ENCODE peak calls at places on chromosomes 1 and 21, in eight cellular contexts. I is neural progenitor cell; N is astrocyte of the spinal cord; K is mammary epithelial cell; X is neuronal stem cell; A is fibroblast of pulmonary artery; J is heart left ventricle; E is CD8-positive, alpha-beta memory T cell. T is an unnamed sample.

GRCh38 chr1:80375662-80376061 is 1369.1 kb upstream of the ADGRL4 start:
- DNase-seq in N (peak), K (peak), A (peak), E (no peak), X (no peak), I (no peak), J (no peak), T (no peak)

GRCh38 chr1:221169447-221169889 is 290.2 kb downstream of the HLX start:
- DNase-seq in I (peak), E (no peak), N (peak), K (no peak), X (peak), A (peak), J (no peak), T (no peak)

GRCh38 chr1:67429011-67429527 is 1.1 kb downstream of the SERBP1 start:
- DNase-seq in N (no peak), I (peak), E (peak), A (peak), X (no peak), K (peak), J (no peak), T (no peak)

GRCh38 chr1:116372186-116372585 is 858 bp upstream of the ATP1A1 start:
- DNase-seq in X (no peak), I (no peak), K (no peak), E (no peak), J (no peak), N (no peak), A (no peak), T (no peak)

GRCh38 chr21:21897275-21897883 is 899.2 kb downstream of the NCAM2 start:
- DNase-seq in A (no peak), N (peak), K (peak), I (no peak), E (no peak), J (no peak), X (no peak), T (no peak)

GRCh38 chr1:101064697-101065096 is 39.1 kb upstream of the DPH5 start:
- DNase-seq in K (no peak), A (no peak), E (no peak), X (no peak), J (no peak), I (no peak), N (no peak), T (no peak)

GRCh38 chr1:115456441-115456961 is 118.5 kb upstream of the NGF start:
- DNase-seq in N (peak), J (no peak), K (no peak), A (no peak), X (no peak), E (no peak), I (no peak), T (no peak)

GRCh38 chr1:202578001-202578500 is 132.2 kb downstream of the SYT2 start:
- DNase-seq in K (peak), N (peak), A (peak), E (no peak), J (no peak), I (peak), X (no peak), T (no peak)

GRCh38 chr1:89285715-89286380 is 13.2 kb upstream of the GBP5 start:
- DNase-seq in K (no peak), E (no peak), A (no peak), I (no peak), N (no peak), X (no peak), J (no peak), T (no peak)

GRCh38 chr1:168959382-168959781 is 147.1 kb upstream of the ATP1B1 start:
- DNase-seq in A (no peak), N (no peak), E (no peak), J (no peak), X (no peak), I (no peak), K (no peak), T (no peak)

GRCh38 chr1:209805875-209806760 is at the start of gene IRF6:
- DNase-seq in A (peak), K (peak), N (peak), E (peak), J (peak), I (peak), X (peak), T (no peak)

GRCh38 chr1:57307382-57307781 is 116.5 kb downstream of the DAB1 start:
- DNase-seq in X (no peak), E (peak), J (peak), A (no peak), K (peak), N (no peak), I (no peak), T (peak)

GRCh38 chr1:211469938-211470529 is 21.9 kb downstream of the RD3 start:
- DNase-seq in X (peak), J (peak), K (peak), E (peak), N (peak), I (peak), A (peak), T (peak)

GRCh38 chr21:25307489-25307888 is 299.8 kb downstream of the MRPL39 start:
- DNase-seq in E (no peak), K (no peak), X (no peak), J (no peak), I (no peak), A (no peak), N (peak), T (no peak)

GRCh38 chr1:225131869-225132268 is 202.4 kb downstream of the DNAH14 start:
- DNase-seq in K (no peak), I (no peak), E (no peak), X (no peak), N (no peak), J (no peak), A (no peak), T (no peak)

GRCh38 chr1:119000371-119001180 is 12.4 kb upstream of the TBX15 start:
- DNase-seq in I (peak), A (no peak), E (no peak), J (no peak), N (no peak), X (no peak), K (no peak), T (no peak)

GRCh38 chr1:156025873-156026272 is 5.1 kb upstream of the SSR2 start:
- DNase-seq in N (peak), K (no peak), I (peak), A (peak), X (peak), E (no peak), J (peak), T (peak)

GRCh38 chr1:210464519-210465039 is 135.9 kb downstream of the HHAT start:
- DNase-seq in K (peak), A (no peak), X (no peak), I (no peak), E (no peak), J (no peak), N (peak), T (peak)

GRCh38 chr21:39676054-39676771 is 63.5 kb downstream of the B3GALT5 start:
- DNase-seq in K (peak), I (peak), E (no peak), N (peak), J (peak), A (peak), X (no peak), T (peak)
- H3K4me3 ChIP-seq in K (no peak), I (no peak), E (no peak), N (no peak), J (no peak), A (no peak), X (no peak), T (no peak)

GRCh38 chr1:39204441-39205081 is at the start of gene MACF1:
- DNase-seq in J (peak), K (peak), A (peak), E (no peak), N (peak), X (no peak), I (peak), T (peak)

GRCh38 chr1:39210649-39211048 is 6.2 kb downstream of the MACF1 start:
- DNase-seq in K (no peak), X (no peak), J (no peak), E (no peak), A (no peak), N (no peak), I (no peak), T (no peak)

GRCh38 chr1:39205102-39205780 is 746 bp downstream of the MACF1 start:
- DNase-seq in I (no peak), A (peak), J (peak), K (peak), N (peak), X (no peak), E (no peak), T (peak)

DNA sequence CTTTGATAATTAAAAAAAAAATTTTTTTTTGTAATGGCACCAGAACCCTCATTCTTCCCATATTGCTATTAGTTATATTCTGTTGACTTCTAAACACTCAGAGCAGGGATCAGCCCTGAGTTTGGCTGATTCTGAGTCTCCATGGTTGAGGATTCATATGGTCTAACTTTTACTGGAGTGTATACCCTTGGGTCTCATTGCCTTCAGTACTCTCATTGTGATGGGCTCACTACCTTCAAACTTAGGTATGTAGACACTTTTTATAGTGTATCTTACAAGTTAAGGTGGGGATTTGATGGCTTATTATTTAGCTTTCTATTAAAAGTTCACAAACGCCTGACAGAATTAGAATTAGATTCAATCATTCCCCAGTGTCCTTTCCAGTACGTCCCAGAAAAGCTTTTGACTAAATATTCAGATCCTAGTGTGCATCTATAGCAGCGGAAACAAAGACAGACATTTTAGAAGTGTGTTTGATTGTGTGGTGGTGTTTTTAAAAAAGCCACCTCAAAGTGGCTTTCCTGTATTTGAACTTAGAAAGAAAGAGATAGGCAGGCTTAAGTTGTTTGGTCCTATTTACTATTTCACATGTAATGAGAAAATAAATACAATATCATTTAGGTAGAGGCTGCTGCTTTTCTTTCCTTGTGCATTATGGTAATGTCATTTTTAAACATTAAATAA is 1.4 kb downstream of the MACF1 start:
- DNase-seq in K (no peak), X (no peak), E (no peak), A (no peak), N (peak), I (no peak), J (no peak), T (peak)
- H3K4me3 ChIP-seq in K (no peak), X (no peak), E (peak), A (peak), N (peak), I (no peak), J (peak), T (peak)

GRCh38 chr21:33069645-33069993 is 322 bp upstream of the OLIG1 start:
- DNase-seq in E (no peak), I (no peak), X (no peak), J (no peak), K (no peak), A (no peak), N (no peak), T (no peak)
- H3K4me3 ChIP-seq in E (no peak), I (peak), X (no peak), J (peak), K (no peak), A (no peak), N (no peak), T (peak)

DNA sequence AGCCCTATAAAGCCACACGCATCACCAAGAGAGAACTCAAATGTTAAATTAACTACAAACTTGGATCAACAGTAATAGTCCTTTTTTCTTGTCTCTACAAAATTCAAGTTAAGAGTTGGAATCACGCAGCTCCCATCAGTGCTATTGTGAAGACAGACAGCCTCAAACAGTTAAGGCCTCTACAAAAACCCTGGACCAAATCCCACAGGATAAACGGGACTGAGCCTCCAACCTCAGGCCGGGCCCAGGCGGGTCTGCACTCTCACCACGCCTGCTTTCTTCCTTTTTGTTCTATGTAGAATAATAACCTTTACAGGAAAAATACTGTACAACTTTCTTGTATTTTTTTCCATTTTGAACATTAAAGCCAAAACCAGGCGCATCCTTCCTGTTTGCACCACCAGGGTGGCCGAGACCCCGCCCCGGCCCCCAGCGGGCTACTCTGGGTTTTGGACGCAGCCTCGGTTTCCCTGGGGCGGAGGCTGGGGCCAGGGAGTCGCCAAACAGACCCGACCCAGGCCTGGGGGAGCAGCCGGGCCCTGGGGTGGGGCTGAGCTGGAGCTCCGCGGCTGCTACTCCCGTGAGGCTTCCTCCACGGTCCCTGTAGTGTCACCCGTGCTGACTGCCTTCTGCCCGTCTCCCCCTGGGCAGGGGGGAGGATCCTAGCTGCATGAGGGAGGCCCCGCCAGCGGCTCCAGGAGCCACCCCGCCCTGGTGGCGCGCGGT is 158.4 kb downstream of the CASZ1 start:
- DNase-seq in N (no peak), X (no peak), I (no peak), A (no peak), K (no peak), E (no peak), J (no peak), T (no peak)
- H3K4me3 ChIP-seq in N (peak), X (peak), I (peak), A (no peak), K (no peak), E (no peak), J (no peak), T (no peak)

DNA sequence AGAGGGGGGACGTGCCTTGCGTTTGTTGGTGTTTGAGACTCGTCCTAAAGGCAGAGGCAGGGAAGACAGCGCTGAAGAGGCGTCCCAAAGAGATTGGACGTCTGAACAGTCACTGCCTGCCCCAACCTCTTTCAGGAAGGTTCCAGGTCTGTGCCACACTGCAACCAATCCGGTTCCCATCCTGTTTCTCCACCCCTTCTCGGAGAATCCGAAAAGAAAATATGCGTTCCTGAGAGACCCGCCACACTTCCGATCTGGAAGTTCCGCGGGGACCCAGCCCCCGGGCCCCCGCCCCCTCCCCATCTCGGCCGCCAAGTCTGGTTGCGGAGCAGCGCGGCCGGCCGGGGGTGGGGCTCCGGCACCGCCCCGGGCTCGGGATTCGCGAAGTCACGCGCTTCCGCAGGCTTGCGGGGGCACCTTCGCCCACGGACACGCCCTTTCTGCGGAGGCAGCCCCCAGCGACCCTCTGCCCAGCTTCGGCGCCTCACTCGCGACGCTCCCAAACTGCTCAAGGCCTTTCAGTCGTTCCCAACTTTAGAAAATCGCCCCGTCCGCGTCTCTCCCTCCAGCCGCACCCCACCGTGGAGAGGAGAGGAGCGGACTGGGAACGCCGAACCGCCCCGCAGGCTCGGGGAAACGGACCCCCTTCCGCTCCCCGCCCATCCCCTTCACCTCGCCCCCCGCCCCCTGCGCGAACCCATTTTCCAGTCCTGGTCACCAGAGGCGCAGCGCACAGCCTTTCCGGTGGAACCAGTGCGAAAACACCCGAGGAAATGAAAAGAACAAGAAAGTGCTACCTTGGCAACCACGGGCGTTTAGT is 124.6 kb upstream of the DPYD start:
- DNase-seq in N (peak), J (no peak), K (peak), E (no peak), A (peak), X (no peak), I (peak), T (no peak)
- H3K4me3 ChIP-seq in N (peak), J (peak), K (peak), E (no peak), A (peak), X (peak), I (peak), T (peak)

GRCh38 chr1:109881906-109882287 is 28.8 kb upstream of the CSF1 start:
- DNase-seq in K (no peak), N (no peak), E (no peak), X (no peak), A (no peak), I (no peak), J (no peak), T (no peak)
- H3K4me3 ChIP-seq in K (no peak), N (no peak), E (no peak), X (no peak), A (no peak), I (no peak), J (no peak), T (no peak)

GRCh38 chr1:84300501-84300900 is 1.0 kb upstream of the SAMD13 start:
- DNase-seq in I (no peak), X (no peak), N (no peak), A (no peak), E (no peak), K (no peak), J (no peak), T (no peak)

GRCh38 chr1:84299536-84300260 is 1.8 kb upstream of the SAMD13 start:
- DNase-seq in J (no peak), E (no peak), K (no peak), I (no peak), X (no peak), N (peak), A (peak), T (no peak)

GRCh38 chr1:84301759-84302380 is 362 bp downstream of the SAMD13 start:
- DNase-seq in A (no peak), K (no peak), X (no peak), E (no peak), N (no peak), I (no peak), J (no peak), T (no peak)

GRCh38 chr1:84300991-84301758 is at the start of gene SAMD13:
- DNase-seq in A (peak), X (no peak), N (peak), I (peak), E (no peak), K (peak), J (peak), T (peak)

GRCh38 chr1:84303154-84303830 is 1.8 kb downstream of the SAMD13 start:
- DNase-seq in K (no peak), J (no peak), N (peak), I (no peak), E (no peak), X (no peak), A (peak), T (no peak)
- H3K4me3 ChIP-seq in K (peak), J (no peak), N (peak), I (peak), E (peak), X (no peak), A (peak), T (peak)

DNA sequence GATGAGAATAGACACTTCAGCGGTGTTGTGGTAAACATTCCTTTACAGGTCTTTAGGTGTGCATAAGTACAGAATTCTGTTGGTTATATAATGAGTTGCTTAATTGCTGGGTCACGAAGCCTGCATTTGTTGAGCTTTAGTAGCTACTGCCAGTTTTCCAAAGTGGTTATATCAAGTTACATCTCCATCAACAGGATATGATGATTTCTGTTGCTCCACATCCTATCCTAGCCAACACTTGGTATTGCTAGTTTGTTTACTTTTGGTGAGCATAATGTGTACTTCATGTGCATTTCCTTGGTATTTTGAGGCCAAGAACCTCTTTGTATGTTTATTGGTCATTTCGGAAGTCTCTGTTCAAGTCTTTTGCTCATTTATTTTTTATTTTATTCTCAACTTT is 64.3 kb upstream of the CYYR1 start:
- DNase-seq in X (no peak), I (no peak), K (no peak), N (no peak), A (no peak), E (no peak), J (no peak), T (no peak)
- H3K4me3 ChIP-seq in X (no peak), I (no peak), K (no peak), N (no peak), A (no peak), E (no peak), J (no peak), T (no peak)